ENCODE peak calls at places on chromosome 2, in five cellular contexts. One of them, this sample, is unnamed.

GRCh38 chr2:128310094-128310716 is 8.5 kb downstream of the HS6ST1 start:
- DNase-seq in A549: no peak
- DNase-seq in CD8-positive, alpha-beta T cell: peak
- DNase-seq in spleen: peak
- DNase-seq in GM13977: no peak
- DNase-seq in this sample: no peak

GRCh38 chr2:96952016-96952750 is 34.2 kb downstream of the FAM178B start:
- DNase-seq in A549: no peak
- DNase-seq in CD8-positive, alpha-beta T cell: no peak
- DNase-seq in spleen: no peak
- DNase-seq in GM13977: no peak
- DNase-seq in this sample: no peak

GRCh38 chr2:14632133-14632936 is at the start of gene LRATD1:
- DNase-seq in A549: peak
- DNase-seq in CD8-positive, alpha-beta T cell: no peak
- DNase-seq in spleen: peak
- DNase-seq in GM13977: peak
- DNase-seq in this sample: peak

GRCh38 chr2:217054791-217055190 is 194.9 kb upstream of the TNP1 start:
- DNase-seq in A549: no peak
- DNase-seq in CD8-positive, alpha-beta T cell: no peak
- DNase-seq in spleen: no peak
- DNase-seq in GM13977: no peak
- DNase-seq in this sample: no peak

GRCh38 chr2:134002391-134002790 is 251.5 kb upstream of the MGAT5 start:
- DNase-seq in A549: no peak
- DNase-seq in CD8-positive, alpha-beta T cell: no peak
- DNase-seq in spleen: no peak
- DNase-seq in GM13977: no peak
- DNase-seq in this sample: no peak

GRCh38 chr2:146615778-146616177 is 1229.1 kb upstream of the ACVR2A start:
- DNase-seq in A549: no peak
- DNase-seq in CD8-positive, alpha-beta T cell: no peak
- DNase-seq in spleen: no peak
- DNase-seq in GM13977: no peak
- DNase-seq in this sample: no peak

GRCh38 chr2:238720232-238720672 is 127.6 kb upstream of the TWIST2 start:
- DNase-seq in A549: peak
- DNase-seq in CD8-positive, alpha-beta T cell: no peak
- DNase-seq in spleen: no peak
- DNase-seq in GM13977: peak
- DNase-seq in this sample: peak

GRCh38 chr2:100197643-100198153 is 55.3 kb upstream of the AFF3 start:
- DNase-seq in A549: no peak
- DNase-seq in CD8-positive, alpha-beta T cell: no peak
- DNase-seq in spleen: no peak
- DNase-seq in GM13977: no peak
- DNase-seq in this sample: no peak

This sample was measured in 8988T.